ENCODE peak calls at places on chromosomes 13 and 19, in six cellular contexts. S is thoracic aorta, C is adrenal gland, L is ovary, R is HCT116, N is A549. Z is an unnamed sample. For H3K4me1, the result is how much of the 10 kb centered on the place peaks cover.

GRCh38 chr19:57653689-57654088 is 15.0 kb upstream of the ZSCAN4 start:
- DNase-seq in S (no peak), C (no peak), L (no peak), R (no peak), N (no peak), Z (no peak)

GRCh38 chr19:16619456-16619855 is 8.5 kb downstream of the MED26 start:
- DNase-seq in S (no peak), C (no peak), L (no peak), R (no peak), N (no peak), Z (no peak)

GRCh38 chr19:43526884-43527859 is at the start of gene ETHE1:
- DNase-seq in S (peak), C (peak), L (peak), R (no peak), N (peak), Z (peak)

GRCh38 chr19:55541091-55541490 is 4.2 kb upstream of the SBK2 start:
- DNase-seq in S (no peak), C (no peak), L (no peak), R (no peak), N (no peak), Z (no peak)

GRCh38 chr13:30409911-30410704 is 12.2 kb upstream of the UBE2L5 start:
- DNase-seq in S (no peak), C (peak), L (peak), R (no peak), N (peak), Z (no peak)

GRCh38 chr13:30241537-30241936 is 65.8 kb downstream of the KATNAL1 start:
- DNase-seq in S (no peak), C (no peak), L (no peak), R (no peak), N (no peak), Z (no peak)

GRCh38 chr13:109904218-109904617 is 117.8 kb upstream of the IRS2 start:
- DNase-seq in S (no peak), C (no peak), L (no peak), R (peak), N (peak), Z (no peak)

GRCh38 chr13:89458456-89458855 is 1787.3 kb downstream of the SLITRK5 start:
- DNase-seq in S (no peak), C (no peak), L (no peak), R (no peak), N (no peak), Z (no peak)

GRCh38 chr13:74206061-74206561 is 71.9 kb upstream of the KLF12 start:
- DNase-seq in S (no peak), C (no peak), L (no peak), R (no peak), N (no peak), Z (no peak)

GRCh38 chr13:71877280-71877653 is 10.3 kb upstream of the DACH1 start:
- DNase-seq in S (no peak), C (no peak), L (no peak), R (no peak), N (no peak), Z (no peak)

GRCh38 chr19:2883686-2884439 is 16.7 kb downstream of the ZNF556 start:
- DNase-seq in S (no peak), C (no peak), L (no peak), R (no peak), N (no peak), Z (no peak)

GRCh38 chr19:14337510-14337909 is 43.7 kb upstream of the ADGRE5 start:
- DNase-seq in S (no peak), C (no peak), L (peak), R (peak), N (peak), Z (no peak)

GRCh38 chr13:83248751-83249150 is 633.5 kb downstream of the SLITRK1 start:
- DNase-seq in S (no peak), C (no peak), L (no peak), R (no peak), N (no peak), Z (no peak)

DNA sequence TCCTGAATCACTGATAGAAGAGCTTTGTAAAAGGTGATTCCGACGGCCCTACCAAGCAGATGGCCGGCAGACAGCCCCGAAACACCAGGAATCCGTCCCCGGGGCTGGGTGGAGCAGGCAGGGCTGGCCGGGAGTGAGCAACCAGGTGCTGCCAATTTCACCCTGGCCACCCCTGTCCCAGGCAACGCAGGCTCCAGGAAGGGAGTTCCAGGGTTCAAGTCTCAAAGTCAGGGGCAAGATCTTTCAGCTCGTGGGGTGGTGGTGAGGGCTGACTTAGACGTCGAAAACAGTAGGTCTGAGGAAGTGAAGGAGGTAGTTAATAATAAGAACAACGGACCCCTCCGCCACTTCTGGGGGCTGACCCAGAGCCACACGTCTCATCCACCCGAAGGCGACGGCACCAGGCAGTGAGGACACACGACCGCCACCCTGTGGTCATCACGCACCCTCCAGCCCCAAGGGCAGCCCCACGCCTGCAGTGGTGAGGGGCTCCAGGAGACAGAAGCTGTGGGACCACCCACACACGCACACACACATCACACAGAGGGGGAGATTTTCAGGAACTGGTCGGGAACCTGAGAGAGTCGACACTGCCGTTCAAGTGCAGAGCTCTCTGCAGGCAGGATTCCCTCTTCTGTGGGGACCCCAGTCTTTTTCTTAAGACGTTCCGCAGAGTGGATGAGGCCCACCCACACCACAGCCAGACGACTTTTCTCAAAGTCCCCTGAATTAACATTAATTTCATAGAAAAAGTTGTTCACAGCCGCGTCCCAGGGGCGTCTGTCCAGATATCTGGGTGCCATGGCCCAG is 67.2 kb downstream of the SPACA7 start:
- DNase-seq in S (no peak), C (no peak), L (no peak), R (no peak), N (no peak), Z (no peak)
- TF ChIP-seq CTCF in S (no peak), C (no peak), L (no peak), R (no peak), N (no peak), Z (no peak)

GRCh38 chr19:18476507-18477041 is 38.6 kb upstream of the ISYNA1 start:
- DNase-seq in S (no peak), C (no peak), L (no peak), R (no peak), N (no peak), Z (no peak)

GRCh38 chr19:18475762-18476331 is 37.9 kb upstream of the ISYNA1 start:
- DNase-seq in S (no peak), C (no peak), L (no peak), R (no peak), N (no peak), Z (no peak)

GRCh38 chr19:18478545-18479311 is 40.8 kb upstream of the ISYNA1 start:
- DNase-seq in S (peak), C (peak), L (peak), R (no peak), N (peak), Z (peak)

GRCh38 chr19:18477974-18478373 is 40.0 kb upstream of the ISYNA1 start:
- DNase-seq in S (no peak), C (no peak), L (no peak), R (no peak), N (no peak), Z (no peak)

GRCh38 chr19:18477042-18477760 is 39.3 kb upstream of the ISYNA1 start:
- DNase-seq in S (no peak), C (no peak), L (no peak), R (no peak), N (peak), Z (no peak)
- H3K4me1 ChIP-seq in S (half or more), C (half or more), L (under half), R (under half), N (under half), Z (under half)

GRCh38 chr13:49649244-49649962 is 21.1 kb downstream of the ARL11 start:
- DNase-seq in S (no peak), C (no peak), L (no peak), R (no peak), N (peak), Z (no peak)
- TF ChIP-seq CTCF in S (peak), C (peak), L (no peak), R (peak), N (peak), Z (no peak)

GRCh38 chr19:11168568-11168967 is 13.0 kb upstream of the SPC24 start:
- DNase-seq in S (no peak), C (no peak), L (no peak), R (peak), N (peak), Z (no peak)
- H3K4me1 ChIP-seq in S (half or more), C (under half), L (under half), R (under half), N (under half), Z (under half)

GRCh38 chr19:547836-548720 is 4.2 kb downstream of the GZMM start:
- DNase-seq in S (no peak), C (no peak), L (no peak), R (no peak), N (no peak), Z (peak)
- TF ChIP-seq CTCF in S (no peak), C (no peak), L (no peak), R (no peak), N (no peak), Z (no peak)

GRCh38 chr19:18435848-18436631 is 1.9 kb downstream of the ISYNA1 start:
- DNase-seq in S (no peak), C (peak), L (peak), R (no peak), N (no peak), Z (no peak)

GRCh38 chr19:18436651-18437478 is 1.1 kb downstream of the ISYNA1 start:
- DNase-seq in S (no peak), C (peak), L (peak), R (no peak), N (peak), Z (no peak)

GRCh38 chr19:18439025-18439909 is 1.3 kb upstream of the ISYNA1 start:
- DNase-seq in S (no peak), C (peak), L (peak), R (no peak), N (no peak), Z (no peak)

GRCh38 chr19:18438331-18439024 is 545 bp upstream of the ISYNA1 start:
- DNase-seq in S (no peak), C (peak), L (peak), R (no peak), N (no peak), Z (no peak)

DNA sequence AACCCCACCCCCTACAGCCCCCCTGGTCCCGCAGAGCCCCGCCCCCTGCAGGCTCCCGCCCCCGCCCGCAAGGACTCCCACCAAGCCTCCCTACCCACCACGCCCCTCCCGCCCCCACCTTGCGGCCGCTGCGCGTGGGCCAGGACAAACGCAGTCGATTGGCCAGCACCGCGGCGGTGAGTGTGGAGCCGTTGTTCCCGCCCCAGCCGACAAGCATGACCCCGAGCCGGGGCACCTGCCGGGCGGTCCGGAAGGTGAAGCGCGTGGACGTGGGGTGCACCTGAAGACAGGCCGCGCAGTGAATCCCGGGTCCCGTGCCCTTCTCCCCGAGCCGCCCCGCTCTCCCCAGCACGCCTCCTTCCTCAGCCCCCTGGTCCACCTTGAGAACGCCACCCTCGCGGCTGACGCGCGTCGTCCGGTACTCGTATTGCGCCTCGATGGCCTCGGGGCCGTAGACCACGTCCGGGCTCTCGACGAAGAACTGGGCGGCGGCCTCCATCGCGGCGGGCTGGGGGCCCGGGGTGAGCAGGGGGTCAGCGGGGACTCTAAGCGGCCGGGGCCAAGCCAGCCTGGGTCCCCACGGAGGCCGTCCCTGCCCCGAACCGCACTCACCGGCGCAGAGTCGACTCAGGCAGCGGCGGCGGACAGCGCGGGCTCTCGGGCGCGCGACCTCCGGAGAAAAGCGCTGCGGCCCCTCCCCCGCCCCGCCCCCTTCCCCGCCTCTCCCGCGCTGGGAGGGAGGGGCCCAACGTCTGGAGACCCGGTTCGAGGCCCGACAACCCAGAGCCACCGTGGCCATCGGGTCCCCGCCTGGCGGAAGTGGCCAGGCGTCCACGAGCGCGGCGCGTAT is at the start of gene ISYNA1:
- DNase-seq in S (no peak), C (peak), L (peak), R (no peak), N (peak), Z (no peak)
- H3K4me1 ChIP-seq in S (half or more), C (under half), L (under half), R (under half), N (under half), Z (under half)